ENCODE peak calls at places on chromosome 22, in four cellular contexts. H is neural progenitor cell, P is suprapubic skin, L is kidney. Z is an unnamed sample.
A peak's percentile ranks its signal among the peaks of the same experiment; 100 is the strongest.

GRCh38 chr22:32880061-32880460 is 78.6 kb downstream of the TIMP3 start:
- DNase-seq in H (no peak), P (no peak), L (no peak), Z (peak; percentile 22)

GRCh38 chr22:23119492-23120414 is 22.0 kb downstream of the RSPH14 start:
- DNase-seq in H (no peak), P (no peak), L (no peak), Z (no peak)

GRCh38 chr22:25453557-25453956 is 110.9 kb upstream of the GRK3 start:
- DNase-seq in H (no peak), P (no peak), L (no peak), Z (no peak)

GRCh38 chr22:37278261-37278660 is 4.0 kb upstream of the CYTH4 start:
- DNase-seq in H (no peak), P (no peak), L (no peak), Z (no peak)

GRCh38 chr22:33674357-33674756 is 245.9 kb downstream of the LARGE1 start:
- DNase-seq in H (no peak), P (no peak), L (no peak), Z (no peak)

GRCh38 chr22:31629741-31630184 is 32.3 kb downstream of the PISD start:
- DNase-seq in H (no peak), P (no peak), L (no peak), Z (no peak)

GRCh38 chr22:37164535-37164887 is 14.8 kb upstream of the IL2RB start:
- DNase-seq in H (no peak), P (no peak), L (peak; percentile 28), Z (no peak)

GRCh38 chr22:20268350-20269012 is 363 bp upstream of the RTN4R start:
- DNase-seq in H (peak; percentile 93), P (no peak), L (no peak), Z (peak; percentile 91)

GRCh38 chr22:32112380-32112779 is 46.7 kb downstream of the C22orf42 start:
- DNase-seq in H (no peak), P (no peak), L (no peak), Z (no peak)

GRCh38 chr22:41636467-41636866 is 15.4 kb downstream of the XRCC6 start:
- DNase-seq in H (no peak), P (no peak), L (no peak), Z (no peak)

GRCh38 chr22:41446057-41446501 is 522 bp downstream of the TOB2 start:
- DNase-seq in H (peak; percentile 59), P (no peak), L (peak; percentile 83), Z (peak; percentile 55)

GRCh38 chr22:47328550-47329243 is 566.2 kb downstream of the TBC1D22A start:
- DNase-seq in H (no peak), P (no peak), L (no peak), Z (no peak)

GRCh38 chr22:41092847-41093371 is 517 bp downstream of the EP300 start:
- DNase-seq in H (peak; percentile 58), P (peak; percentile 68), L (no peak), Z (peak; percentile 40)

GRCh38 chr22:25919452-25919851 is 177.5 kb downstream of the MYO18B start:
- DNase-seq in H (no peak), P (no peak), L (no peak), Z (no peak)

GRCh38 chr22:24183321-24184031 is 2.2 kb downstream of the SUSD2 start:
- DNase-seq in H (no peak), P (no peak), L (peak; percentile 82), Z (no peak)

GRCh38 chr22:20803696-20804324 is 29.9 kb downstream of the SERPIND1 start:
- DNase-seq in H (peak; percentile 67), P (no peak), L (no peak), Z (peak; percentile 60)

GRCh38 chr22:46250035-46250782 is at the start of gene CDPF1:
- DNase-seq in H (peak; percentile 90), P (peak; percentile 92), L (peak; percentile 97), Z (peak; percentile 93)

GRCh38 chr22:45341503-45341902 is 31.8 kb downstream of the FAM118A start:
- DNase-seq in H (no peak), P (no peak), L (no peak), Z (no peak)

GRCh38 chr22:17106161-17106784 is 14.9 kb downstream of the TMEM121B start:
- DNase-seq in H (peak; percentile 26), P (no peak), L (no peak), Z (no peak)

GRCh38 chr22:44930711-44931035 is 79.1 kb downstream of the PHF21B start:
- DNase-seq in H (no peak), P (no peak), L (peak; percentile 43), Z (no peak)

GRCh38 chr22:36589856-36590255 is 60.9 kb upstream of the EIF3D start:
- DNase-seq in H (no peak), P (no peak), L (peak; percentile 27), Z (no peak)

GRCh38 chr22:32777997-32778396 is 23.5 kb upstream of the TIMP3 start:
- DNase-seq in H (no peak), P (no peak), L (no peak), Z (no peak)

GRCh38 chr22:22235564-22235963 is 9.0 kb upstream of the VPREB1 start:
- DNase-seq in H (peak; percentile 61), P (no peak), L (no peak), Z (peak; percentile 31)

GRCh38 chr22:22786301-22787115 is 101.1 kb upstream of the IGLL5 start:
- DNase-seq in H (no peak), P (no peak), L (no peak), Z (peak; percentile 73)

GRCh38 chr22:43829904-43830851 is 18.1 kb upstream of the EFCAB6 start:
- DNase-seq in H (no peak), P (peak; percentile 91), L (peak; percentile 55), Z (peak; percentile 35)

GRCh38 chr22:50578776-50579310 is 616 bp upstream of the CPT1B start:
- DNase-seq in H (no peak), P (peak; percentile 53), L (no peak), Z (no peak)
- H3K27ac ChIP-seq in H (no peak overlapping the region), P (no peak overlapping the region), L (peak overlapping the region; percentile 1), Z (no peak overlapping the region)

DNA sequence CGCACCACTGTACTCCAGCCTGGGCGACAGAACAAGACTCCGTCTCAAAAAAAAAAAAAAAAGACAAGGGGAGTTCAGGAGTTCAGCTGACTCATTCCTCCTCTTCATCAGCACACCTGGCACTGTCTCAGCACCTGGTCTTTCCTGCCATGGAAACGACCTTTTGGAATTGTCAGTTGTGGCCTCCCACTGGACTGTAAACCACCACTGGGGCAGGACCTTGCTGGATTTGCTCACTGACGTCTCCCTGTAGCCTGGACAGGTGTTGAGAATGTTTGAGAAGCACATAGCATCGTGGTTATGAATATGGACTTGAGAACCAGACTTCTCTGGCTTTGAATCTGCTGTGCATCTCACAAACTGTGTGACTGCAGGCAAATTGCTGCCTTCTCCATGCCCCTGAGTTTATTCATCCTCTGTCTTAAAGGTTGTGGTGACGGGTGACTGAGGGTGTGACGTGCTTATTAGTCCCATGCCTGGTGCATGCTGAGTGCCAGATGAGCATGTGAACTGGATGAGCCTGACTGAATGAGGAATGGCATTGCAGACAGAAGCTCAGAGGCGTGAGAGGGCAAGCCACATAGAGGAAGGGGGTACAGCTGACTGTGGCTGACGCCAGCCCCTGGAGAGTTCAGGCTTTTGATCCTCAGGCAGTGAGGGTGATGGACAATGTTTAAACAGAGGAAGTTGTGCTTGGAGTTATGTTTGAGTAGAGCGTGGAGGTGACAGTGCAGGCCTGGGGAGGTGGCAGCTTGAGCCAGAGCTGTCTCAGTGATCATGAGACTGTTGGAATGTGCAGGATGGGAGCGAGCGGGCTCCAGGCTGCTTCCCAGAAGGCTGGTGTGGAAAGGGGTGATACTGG is 12.7 kb downstream of the TOM1 start:
- DNase-seq in H (no peak), P (peak; percentile 71), L (no peak), Z (peak; percentile 83)
- H3K36me3 ChIP-seq in H (no peaks in the 10 kb centered on the region), P (no peaks in the 10 kb centered on the region), L (no peaks in the 10 kb centered on the region), Z (no peaks in the 10 kb centered on the region)

GRCh38 chr22:49239264-49240015 is 588.2 kb downstream of the BRD1 start:
- DNase-seq in H (no peak), P (peak; percentile 49), L (peak; percentile 67), Z (no peak)
- H3K4me1 ChIP-seq in H (peaks cover 10% of the 10 kb centered on the region), P (no peaks in the 10 kb centered on the region), L (no peaks in the 10 kb centered on the region), Z (peaks cover 8% of the 10 kb centered on the region)

DNA sequence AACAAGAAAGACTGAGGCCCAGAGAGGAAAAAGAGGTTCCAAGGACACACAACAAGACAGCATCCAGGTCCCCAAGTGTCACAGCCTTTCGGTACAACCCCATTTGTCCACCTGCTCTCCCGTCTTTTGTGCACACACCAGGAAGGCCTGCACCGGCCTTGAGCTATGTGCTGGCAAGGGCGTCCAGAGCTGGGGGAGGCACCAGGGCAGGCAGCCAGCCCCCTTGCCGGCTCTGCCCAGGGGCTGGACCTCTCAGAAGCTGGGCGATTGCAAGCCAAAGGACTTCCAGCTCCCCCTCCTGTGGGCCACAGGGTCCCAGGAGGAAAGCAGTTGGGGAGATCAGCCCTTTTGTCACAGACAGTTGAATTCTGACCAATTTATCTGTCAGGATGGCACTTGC is 210.5 kb downstream of the MN1 start:
- DNase-seq in H (no peak), P (no peak), L (no peak), Z (no peak)
- H3K27ac ChIP-seq in H (no peak overlapping the region), P (no peak overlapping the region), L (no peak overlapping the region), Z (no peak overlapping the region)

GRCh38 chr22:29517215-29517908 is 36.2 kb downstream of the THOC5 start:
- DNase-seq in H (no peak), P (no peak), L (no peak), Z (no peak)
- H3K36me3 ChIP-seq in H (no peaks in the 10 kb centered on the region), P (peaks cover 92% of the 10 kb centered on the region), L (peaks cover 42% of the 10 kb centered on the region), Z (no peaks in the 10 kb centered on the region)

GRCh38 chr22:40053460-40053859 is 58.7 kb downstream of the FAM83F start:
- DNase-seq in H (no peak), P (no peak), L (no peak), Z (no peak)
- H3K4me1 ChIP-seq in H (peaks cover 14% of the 10 kb centered on the region), P (peaks cover 14% of the 10 kb centered on the region), L (peaks cover 17% of the 10 kb centered on the region), Z (no peaks in the 10 kb centered on the region)

GRCh38 chr22:19086944-19087343 is 35.3 kb downstream of the DGCR2 start:
- DNase-seq in H (no peak), P (no peak), L (peak; percentile 29), Z (no peak)
- H3K27ac ChIP-seq in H (no peak overlapping the region), P (no peak overlapping the region), L (no peak overlapping the region), Z (peak overlapping the region; percentile 82)